ENCODE peak calls at places on chromosomes 2 and 18, in nine cellular contexts. K, Y, X, G, O, E, Z, R and D are unnamed samples.

GRCh38 chr2:218960196-218961165 is 1.0 kb downstream of the CDK5R2 start:
- DNase-seq in G (no peak), Y (no peak), Z (no peak), O (no peak), X (no peak), R (no peak), K (no peak), E (no peak), D (no peak)

GRCh38 chr2:196927318-196928225 is 1.1 kb upstream of the PGAP1 start:
- DNase-seq in X (no peak), G (no peak), O (peak; percentile 60), E (peak; percentile 23), Z (peak; percentile 55), K (peak; percentile 8), Y (peak; percentile 11), R (peak; percentile 65), D (no peak)

GRCh38 chr2:171342014-171342413 is 91.8 kb downstream of the METTL8 start:
- DNase-seq in R (no peak), X (no peak), K (no peak), G (no peak), E (no peak), O (no peak), Y (no peak), Z (no peak), D (no peak)

GRCh38 chr2:68039317-68039716 is 23.5 kb downstream of the C1D start:
- DNase-seq in E (no peak), Y (no peak), G (no peak), X (no peak), Z (no peak), O (no peak), R (no peak), K (no peak), D (no peak)

GRCh38 chr2:99648115-99648850 is 158.5 kb upstream of the REV1 start:
- DNase-seq in R (no peak), O (no peak), G (no peak), X (no peak), K (no peak), Y (no peak), E (no peak), Z (peak; percentile 47), D (no peak)

GRCh38 chr2:74414475-74414874 is 6.9 kb downstream of the C2orf81 start:
- DNase-seq in G (no peak), O (no peak), E (no peak), Y (no peak), R (no peak), Z (no peak), K (no peak), X (no peak), D (no peak)

GRCh38 chr2:232888099-232888836 is 18.2 kb downstream of the SNORC start:
- DNase-seq in X (no peak), R (no peak), Y (no peak), G (no peak), Z (no peak), O (no peak), K (no peak), E (no peak), D (no peak)

GRCh38 chr18:25873833-25874232 is 216.6 kb downstream of the SS18 start:
- DNase-seq in K (no peak), R (no peak), Y (no peak), X (no peak), O (no peak), Z (no peak), E (no peak), G (no peak), D (no peak)

GRCh38 chr18:79936641-79937040 is 14.8 kb downstream of the SLC66A2 start:
- DNase-seq in Z (no peak), E (no peak), O (no peak), X (no peak), R (no peak), K (no peak), Y (no peak), G (no peak), D (no peak)

GRCh38 chr2:143176606-143177005 is 47.4 kb downstream of the ARHGAP15 start:
- DNase-seq in K (no peak), R (no peak), Y (no peak), Z (no peak), G (no peak), O (no peak), X (peak; percentile 5), E (no peak), D (no peak)

GRCh38 chr2:158923180-158923594 is 45.3 kb upstream of the TANC1 start:
- DNase-seq in G (no peak), K (no peak), R (no peak), X (no peak), Y (peak; percentile 53), Z (no peak), O (no peak), E (no peak), D (peak; percentile 80)

GRCh38 chr2:44171018-44171417 is 2.3 kb downstream of the PPM1B start:
- DNase-seq in K (no peak), O (no peak), Z (no peak), R (peak; percentile 23), Y (no peak), X (no peak), G (no peak), E (no peak), D (no peak)

GRCh38 chr2:239892480-239893235 is 132.5 kb downstream of the NDUFA10 start:
- DNase-seq in K (no peak), Y (no peak), X (no peak), E (no peak), O (no peak), Z (no peak), G (no peak), R (no peak), D (no peak)

GRCh38 chr2:176493221-176493825 is 224.1 kb downstream of the MTX2 start:
- DNase-seq in Y (no peak), G (no peak), X (peak; percentile 25), K (no peak), E (no peak), Z (no peak), O (peak; percentile 81), R (no peak), D (no peak)